ENCODE peak calls at places on chromosomes 1 and 21, in four cellular contexts. Q is mammary epithelial cell, N is trophoblast cell, Z is small intestine. S is an unnamed sample. For H3K4me1 and H3K36me3, the result is how much of the 10 kb centered on the place peaks cover.

GRCh38 chr1:2101946-2102345 is 51.7 kb downstream of the PRKCZ start:
- DNase-seq in Q (no peak), N (no peak), Z (no peak), S (no peak)

GRCh38 chr1:111977378-111977777 is 12.1 kb downstream of the KCND3 start:
- DNase-seq in Q (no peak), N (no peak), Z (no peak), S (no peak)

GRCh38 chr1:49694251-49694827 is 329.4 kb downstream of the AGBL4 start:
- DNase-seq in Q (no peak), N (no peak), Z (no peak), S (no peak)

GRCh38 chr21:32283001-32283400 is 4.2 kb upstream of the MIS18A start:
- DNase-seq in Q (no peak), N (no peak), Z (no peak), S (no peak)

GRCh38 chr1:103371234-103371633 is 154.3 kb upstream of the RNPC3 start:
- DNase-seq in Q (no peak), N (peak), Z (no peak), S (no peak)

GRCh38 chr1:169762699-169763098 is 28.8 kb upstream of the SELE start:
- DNase-seq in Q (no peak), N (no peak), Z (peak), S (no peak)

GRCh38 chr1:189681252-189681919 is 796.3 kb downstream of the BRINP3 start:
- DNase-seq in Q (no peak), N (no peak), Z (no peak), S (no peak)

GRCh38 chr1:31789259-31790065 is 25.3 kb upstream of the ADGRB2 start:
- DNase-seq in Q (peak), N (peak), Z (peak), S (peak)

GRCh38 chr1:222547944-222548671 is at the start of gene HHIPL2:
- DNase-seq in Q (no peak), N (no peak), Z (no peak), S (peak)

GRCh38 chr1:52204696-52205095 is 62.8 kb downstream of the ZFYVE9 start:
- DNase-seq in Q (peak), N (no peak), Z (no peak), S (no peak)

GRCh38 chr1:192610114-192610958 is 25.6 kb upstream of the RGS13 start:
- DNase-seq in Q (no peak), N (no peak), Z (peak), S (no peak)

GRCh38 chr1:94884101-94884875 is 42.6 kb downstream of the CNN3 start:
- DNase-seq in Q (peak), N (peak), Z (no peak), S (peak)

GRCh38 chr1:16138772-16139221 is 17.1 kb downstream of the EPHA2 start:
- DNase-seq in Q (no peak), N (no peak), Z (no peak), S (no peak)
- H3K4me1 ChIP-seq in Q (half or more), N (under half), Z (under half), S (under half)

GRCh38 chr1:57655161-57655560 is 231.3 kb upstream of the DAB1 start:
- DNase-seq in Q (no peak), N (no peak), Z (no peak), S (no peak)
- H3K36me3 ChIP-seq in Q (under half), N (under half), Z (under half), S (under half)

GRCh38 chr21:15754640-15755039 is 24.9 kb downstream of the USP25 start:
- DNase-seq in Q (peak), N (no peak), Z (peak), S (no peak)

GRCh38 chr21:15752763-15753407 is 23.1 kb downstream of the USP25 start:
- DNase-seq in Q (peak), N (peak), Z (no peak), S (no peak)

GRCh38 chr21:15751037-15751436 is 21.3 kb downstream of the USP25 start:
- DNase-seq in Q (no peak), N (no peak), Z (no peak), S (no peak)

GRCh38 chr21:15751561-15751960 is 21.8 kb downstream of the USP25 start:
- DNase-seq in Q (no peak), N (no peak), Z (no peak), S (no peak)

GRCh38 chr21:15755125-15755524 is 25.3 kb downstream of the USP25 start:
- DNase-seq in Q (no peak), N (no peak), Z (no peak), S (no peak)
- H3K4me1 ChIP-seq in Q (under half), N (under half), Z (under half), S (under half)

GRCh38 chr1:200992382-200993101 is 31.0 kb downstream of the KIF21B start:
- DNase-seq in Q (no peak), N (no peak), Z (no peak), S (no peak)
- H3K36me3 ChIP-seq in Q (under half), N (under half), Z (under half), S (under half)

GRCh38 chr21:44650973-44651675 is 3.3 kb downstream of the KRTAP12-4 start:
- DNase-seq in Q (no peak), N (no peak), Z (no peak), S (no peak)
- H3K4me1 ChIP-seq in Q (under half), N (under half), Z (under half), S (under half)

GRCh38 chr1:19328486-19328885 is 16.4 kb downstream of the SLC66A1 start:
- DNase-seq in Q (no peak), N (no peak), Z (no peak), S (no peak)
- H3K36me3 ChIP-seq in Q (under half), N (half or more), Z (under half), S (under half)